ENCODE peak calls at places on chromosome 5, in five cellular contexts. One of them, this sample, is unnamed.
A peak's percentile ranks its signal among the peaks of the same experiment; 100 is the strongest.

GRCh38 chr5:52849544-52849943 is 61.8 kb downstream of the ITGA1 start:
- DNase-seq in neuronal stem cell: no peak
- DNase-seq in H1: no peak
- DNase-seq in mesenchymal stem cell: no peak
- DNase-seq in trophoblast cell: no peak
- DNase-seq in this sample: no peak

GRCh38 chr5:137688248-137688840 is 47.5 kb downstream of the KLHL3 start:
- DNase-seq in neuronal stem cell: no peak
- DNase-seq in H1: no peak
- DNase-seq in mesenchymal stem cell: peak; percentile 25
- DNase-seq in trophoblast cell: no peak
- DNase-seq in this sample: peak; percentile 11

GRCh38 chr5:59793000-59793399 is 100.5 kb downstream of the PDE4D start:
- DNase-seq in neuronal stem cell: no peak
- DNase-seq in H1: no peak
- DNase-seq in mesenchymal stem cell: peak; percentile 82
- DNase-seq in trophoblast cell: peak; percentile 82
- DNase-seq in this sample: peak; percentile 71

GRCh38 chr5:77623341-77623740 is 15.2 kb downstream of the OTP start:
- DNase-seq in neuronal stem cell: no peak
- DNase-seq in H1: no peak
- DNase-seq in mesenchymal stem cell: no peak
- DNase-seq in trophoblast cell: no peak
- DNase-seq in this sample: no peak

GRCh38 chr5:131005963-131006684 is 158.9 kb downstream of the HINT1 start:
- DNase-seq in neuronal stem cell: no peak
- DNase-seq in H1: no peak
- DNase-seq in mesenchymal stem cell: peak; percentile 3
- DNase-seq in trophoblast cell: no peak
- DNase-seq in this sample: no peak

GRCh38 chr5:79025054-79025465 is 40.0 kb upstream of the ARSB start:
- DNase-seq in neuronal stem cell: peak; percentile 70
- DNase-seq in H1: peak; percentile 31
- DNase-seq in mesenchymal stem cell: peak; percentile 63
- DNase-seq in trophoblast cell: peak; percentile 12
- DNase-seq in this sample: peak; percentile 72

GRCh38 chr5:151264113-151264512 is 11.1 kb downstream of the GM2A start:
- DNase-seq in neuronal stem cell: no peak
- DNase-seq in H1: no peak
- DNase-seq in mesenchymal stem cell: peak; percentile 25
- DNase-seq in trophoblast cell: no peak
- DNase-seq in this sample: peak; percentile 47

GRCh38 chr5:5643481-5643880 is 221.0 kb downstream of the ICE1 start:
- DNase-seq in neuronal stem cell: no peak
- DNase-seq in H1: no peak
- DNase-seq in mesenchymal stem cell: no peak
- DNase-seq in trophoblast cell: no peak
- DNase-seq in this sample: no peak

GRCh38 chr5:68215888-68216736 is 556 bp downstream of the PIK3R1 start:
- DNase-seq in neuronal stem cell: peak; percentile 59
- DNase-seq in H1: no peak
- DNase-seq in mesenchymal stem cell: peak; percentile 65
- DNase-seq in trophoblast cell: peak; percentile 45
- DNase-seq in this sample: peak; percentile 48

GRCh38 chr5:178304761-178305645 is 72.4 kb upstream of the PHYKPL start:
- DNase-seq in neuronal stem cell: no peak
- DNase-seq in H1: no peak
- DNase-seq in mesenchymal stem cell: no peak
- DNase-seq in trophoblast cell: no peak
- DNase-seq in this sample: no peak

GRCh38 chr5:129771058-129771838 is 23.4 kb downstream of the MINAR2 start:
- DNase-seq in neuronal stem cell: peak; percentile 57
- DNase-seq in H1: peak; percentile 7
- DNase-seq in mesenchymal stem cell: peak; percentile 60
- DNase-seq in trophoblast cell: peak; percentile 43
- DNase-seq in this sample: peak; percentile 22

GRCh38 chr5:139185589-139185988 is 12.6 kb downstream of the SIL1 start:
- DNase-seq in neuronal stem cell: no peak
- DNase-seq in H1: no peak
- DNase-seq in mesenchymal stem cell: peak; percentile 38
- DNase-seq in trophoblast cell: no peak
- DNase-seq in this sample: no peak

GRCh38 chr5:35061216-35061615 is 13.5 kb upstream of the AGXT2 start:
- DNase-seq in neuronal stem cell: no peak
- DNase-seq in H1: no peak
- DNase-seq in mesenchymal stem cell: peak; percentile 69
- DNase-seq in trophoblast cell: no peak
- DNase-seq in this sample: peak; percentile 48

GRCh38 chr5:114447084-114447773 is 85.4 kb downstream of the KCNN2 start:
- DNase-seq in neuronal stem cell: no peak
- DNase-seq in H1: no peak
- DNase-seq in mesenchymal stem cell: no peak
- DNase-seq in trophoblast cell: no peak
- DNase-seq in this sample: peak; percentile 3

GRCh38 chr5:133735346-133735745 is 123.0 kb upstream of the FSTL4 start:
- DNase-seq in neuronal stem cell: no peak
- DNase-seq in H1: no peak
- DNase-seq in mesenchymal stem cell: peak; percentile 33
- DNase-seq in trophoblast cell: peak; percentile 59
- DNase-seq in this sample: peak; percentile 11

GRCh38 chr5:3212869-3213268 is 382.8 kb upstream of the IRX1 start:
- DNase-seq in neuronal stem cell: no peak
- DNase-seq in H1: no peak
- DNase-seq in mesenchymal stem cell: no peak
- DNase-seq in trophoblast cell: no peak
- DNase-seq in this sample: no peak

GRCh38 chr5:53438486-53439472 is 41.6 kb upstream of the FST start:
- DNase-seq in neuronal stem cell: no peak
- DNase-seq in H1: no peak
- DNase-seq in mesenchymal stem cell: no peak
- DNase-seq in trophoblast cell: no peak
- DNase-seq in this sample: peak; percentile 66

GRCh38 chr5:56075361-56075760 is 80.6 kb upstream of the IL6ST start:
- DNase-seq in neuronal stem cell: no peak
- DNase-seq in H1: no peak
- DNase-seq in mesenchymal stem cell: peak; percentile 95
- DNase-seq in trophoblast cell: no peak
- DNase-seq in this sample: peak; percentile 52

GRCh38 chr5:141261238-141261546 is 16.0 kb downstream of the PCDHB15 start:
- DNase-seq in neuronal stem cell: no peak
- DNase-seq in H1: no peak
- DNase-seq in mesenchymal stem cell: no peak
- DNase-seq in trophoblast cell: no peak
- DNase-seq in this sample: no peak
- H3K9me3 ChIP-seq in neuronal stem cell: peaks cover 65% of the 10 kb centered on the region
- H3K9me3 ChIP-seq in H1: peaks cover 64% of the 10 kb centered on the region
- H3K9me3 ChIP-seq in mesenchymal stem cell: peaks cover 98% of the 10 kb centered on the region
- H3K9me3 ChIP-seq in trophoblast cell: peaks cover 8% of the 10 kb centered on the region
- H3K9me3 ChIP-seq in this sample: peaks cover 48% of the 10 kb centered on the region

GRCh38 chr5:27532305-27532704 is 493.9 kb upstream of the CDH9 start:
- DNase-seq in neuronal stem cell: no peak
- DNase-seq in H1: no peak
- DNase-seq in mesenchymal stem cell: no peak
- DNase-seq in trophoblast cell: no peak
- DNase-seq in this sample: no peak
- H3K4me3 ChIP-seq in neuronal stem cell: no peak overlapping the region
- H3K4me3 ChIP-seq in H1: no peak overlapping the region
- H3K4me3 ChIP-seq in mesenchymal stem cell: no peak overlapping the region
- H3K4me3 ChIP-seq in trophoblast cell: no peak overlapping the region
- H3K4me3 ChIP-seq in this sample: no peak overlapping the region

GRCh38 chr5:141838326-141839014 is 39.7 kb downstream of the PCDH1 start:
- DNase-seq in neuronal stem cell: no peak
- DNase-seq in H1: no peak
- DNase-seq in mesenchymal stem cell: no peak
- DNase-seq in trophoblast cell: no peak
- DNase-seq in this sample: no peak
- H3K14ac ChIP-seq in neuronal stem cell: peak overlapping the region; percentile 28
- H3K14ac ChIP-seq in H1: peak overlapping the region; percentile 67
- H3K14ac ChIP-seq in mesenchymal stem cell: peak overlapping the region; percentile 94
- H3K14ac ChIP-seq in trophoblast cell: no peak overlapping the region
- H3K14ac ChIP-seq in this sample: no peak overlapping the region

DNA sequence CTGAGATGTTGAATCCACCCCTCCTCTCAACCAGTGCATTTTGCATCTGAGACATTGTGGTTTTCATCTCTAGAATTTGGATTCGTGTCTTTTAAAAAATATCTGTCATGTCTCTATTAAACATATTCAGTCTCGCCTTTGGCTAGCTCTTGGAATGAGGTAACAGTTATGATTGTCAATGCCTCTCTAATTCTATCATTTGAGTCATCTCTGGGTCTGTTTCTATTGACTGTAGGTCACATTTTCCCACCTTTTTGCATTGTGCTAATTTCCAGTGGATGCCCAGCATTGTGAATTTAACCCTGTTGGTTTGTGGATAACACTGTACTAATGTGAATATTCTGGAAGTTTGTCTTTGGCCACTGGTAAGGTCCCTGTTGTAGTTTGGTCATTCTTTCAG is 8.4 kb upstream of the SLC6A3 start:
- DNase-seq in neuronal stem cell: no peak
- DNase-seq in H1: no peak
- DNase-seq in mesenchymal stem cell: no peak
- DNase-seq in trophoblast cell: no peak
- DNase-seq in this sample: no peak
- H3K9me3 ChIP-seq in neuronal stem cell: peaks cover 24% of the 10 kb centered on the region
- H3K9me3 ChIP-seq in H1: peaks cover 51% of the 10 kb centered on the region
- H3K9me3 ChIP-seq in mesenchymal stem cell: peaks cover 61% of the 10 kb centered on the region
- H3K9me3 ChIP-seq in trophoblast cell: peaks cover 21% of the 10 kb centered on the region
- H3K9me3 ChIP-seq in this sample: peaks cover 29% of the 10 kb centered on the region

GRCh38 chr5:158450761-158451160 is 591.8 kb upstream of the CLINT1 start:
- DNase-seq in neuronal stem cell: no peak
- DNase-seq in H1: no peak
- DNase-seq in mesenchymal stem cell: peak; percentile 8
- DNase-seq in trophoblast cell: no peak
- DNase-seq in this sample: peak; percentile 50
- H3K4me3 ChIP-seq in neuronal stem cell: no peak overlapping the region
- H3K4me3 ChIP-seq in H1: no peak overlapping the region
- H3K4me3 ChIP-seq in mesenchymal stem cell: no peak overlapping the region
- H3K4me3 ChIP-seq in trophoblast cell: no peak overlapping the region
- H3K4me3 ChIP-seq in this sample: no peak overlapping the region

DNA sequence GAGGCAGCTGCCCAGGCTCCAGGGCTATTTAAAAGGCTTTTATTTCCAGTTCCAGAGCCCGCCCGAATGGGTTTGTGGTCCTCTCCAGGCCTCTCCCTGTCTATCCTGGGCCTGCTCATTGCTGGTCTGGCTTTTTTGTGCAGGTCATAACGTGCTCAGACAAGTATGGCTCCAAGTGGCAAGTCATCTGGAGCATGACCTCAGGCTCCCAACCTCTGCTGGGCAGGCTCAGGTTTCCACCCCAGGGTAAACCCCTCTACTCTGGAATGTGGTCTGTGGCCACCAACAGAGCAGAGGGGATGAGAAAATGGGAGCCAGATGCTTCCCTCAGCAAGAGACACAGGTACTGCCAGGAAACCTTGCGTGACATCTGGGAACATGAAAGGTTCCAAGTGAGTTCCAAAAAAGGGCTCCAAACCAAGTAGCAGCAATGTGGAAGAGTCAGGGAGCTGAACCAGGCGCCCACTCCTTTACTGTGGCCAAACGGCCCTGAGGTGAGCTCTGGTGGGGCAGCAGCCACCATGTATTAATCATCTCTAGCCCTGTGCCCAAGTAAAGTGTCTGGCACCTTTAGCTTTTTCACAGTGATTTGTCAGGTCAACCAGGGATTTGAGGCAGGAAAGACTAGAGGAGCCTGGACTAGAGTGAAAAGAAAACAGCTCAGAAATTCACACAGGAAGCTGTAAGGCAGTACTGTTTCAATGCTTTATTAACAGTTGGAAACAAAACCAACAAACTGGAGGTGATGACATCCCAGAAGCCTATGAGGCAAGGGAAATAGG is 25.6 kb downstream of the PCDHGC5 start:
- DNase-seq in neuronal stem cell: no peak
- DNase-seq in H1: peak; percentile 61
- DNase-seq in mesenchymal stem cell: peak; percentile 55
- DNase-seq in trophoblast cell: peak; percentile 19
- DNase-seq in this sample: peak; percentile 54
- H3K14ac ChIP-seq in neuronal stem cell: no peak overlapping the region
- H3K14ac ChIP-seq in H1: no peak overlapping the region
- H3K14ac ChIP-seq in mesenchymal stem cell: peak overlapping the region; percentile 94
- H3K14ac ChIP-seq in trophoblast cell: peak overlapping the region; percentile 96
- H3K14ac ChIP-seq in this sample: peak overlapping the region; percentile 92

GRCh38 chr5:157657516-157657915 is 5.3 kb upstream of the SOX30 start:
- DNase-seq in neuronal stem cell: no peak
- DNase-seq in H1: no peak
- DNase-seq in mesenchymal stem cell: no peak
- DNase-seq in trophoblast cell: no peak
- DNase-seq in this sample: no peak

GRCh38 chr5:157665467-157666085 is 5.8 kb upstream of the C5orf52 start:
- DNase-seq in neuronal stem cell: no peak
- DNase-seq in H1: no peak
- DNase-seq in mesenchymal stem cell: peak; percentile 64
- DNase-seq in trophoblast cell: peak; percentile 63
- DNase-seq in this sample: peak; percentile 89

DNA sequence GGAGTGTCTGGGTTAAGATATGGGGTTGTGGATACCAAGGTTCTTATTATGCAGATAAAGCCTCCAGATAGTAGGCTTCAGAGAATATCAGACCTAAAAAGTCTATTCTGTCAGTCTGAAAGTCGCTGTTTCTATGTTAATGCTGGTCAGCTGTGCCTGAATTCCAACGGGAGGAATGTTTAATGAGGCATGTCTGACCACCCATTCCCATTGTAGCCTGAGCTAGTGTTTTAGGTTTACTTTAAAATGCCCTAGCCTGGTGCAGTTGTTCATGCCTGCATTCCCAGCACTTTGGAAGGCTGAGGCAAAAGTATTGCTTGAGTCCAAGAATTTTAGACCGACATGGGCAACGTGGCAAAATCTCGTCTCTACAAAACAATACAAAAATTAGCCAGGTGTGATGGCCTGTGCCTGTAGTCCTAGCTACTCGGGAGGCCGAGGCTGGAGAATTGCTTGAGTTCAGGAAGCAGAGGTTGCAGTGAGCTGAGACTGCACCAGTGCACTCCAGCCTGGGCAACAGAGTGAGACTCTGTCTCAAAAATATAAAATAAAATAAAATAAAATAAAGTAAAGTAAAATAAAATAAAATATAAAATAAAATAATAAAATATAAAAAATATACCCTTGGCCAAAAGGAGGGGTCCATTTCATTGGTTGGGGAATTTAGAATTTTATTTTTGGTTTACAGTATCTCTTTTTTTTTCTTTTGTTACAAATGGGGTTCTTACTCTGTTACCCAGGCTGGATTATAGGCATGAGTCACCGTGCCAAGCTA is 7.8 kb upstream of the SOX30 start:
- DNase-seq in neuronal stem cell: no peak
- DNase-seq in H1: no peak
- DNase-seq in mesenchymal stem cell: no peak
- DNase-seq in trophoblast cell: no peak
- DNase-seq in this sample: no peak
- H3K9me3 ChIP-seq in neuronal stem cell: peaks cover 7% of the 10 kb centered on the region
- H3K9me3 ChIP-seq in H1: peaks cover 29% of the 10 kb centered on the region
- H3K9me3 ChIP-seq in mesenchymal stem cell: peaks cover 28% of the 10 kb centered on the region
- H3K9me3 ChIP-seq in trophoblast cell: no peaks in the 10 kb centered on the region
- H3K9me3 ChIP-seq in this sample: peaks cover 4% of the 10 kb centered on the region

DNA sequence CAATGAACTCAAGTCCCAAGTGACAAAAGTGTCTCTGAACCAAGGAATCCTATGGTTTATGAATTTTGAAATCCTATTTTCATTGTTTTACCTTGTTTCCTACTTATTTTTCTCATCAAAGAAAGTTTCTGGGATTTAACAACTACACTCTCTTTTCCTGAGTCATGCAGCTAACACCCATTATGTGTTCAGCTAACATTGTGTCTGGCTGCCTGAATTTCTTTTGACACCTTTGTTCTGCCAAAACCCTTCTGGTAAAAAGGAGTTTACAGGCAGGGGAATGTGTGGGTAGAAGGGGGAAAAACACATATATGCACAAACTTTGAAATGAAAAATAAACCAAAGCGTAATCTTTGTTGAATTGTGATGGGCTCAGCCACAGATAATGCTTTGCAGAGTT is 146.2 kb downstream of the COX7C start:
- DNase-seq in neuronal stem cell: peak; percentile 4
- DNase-seq in H1: no peak
- DNase-seq in mesenchymal stem cell: no peak
- DNase-seq in trophoblast cell: no peak
- DNase-seq in this sample: no peak
- H3K4me3 ChIP-seq in neuronal stem cell: no peak overlapping the region
- H3K4me3 ChIP-seq in H1: no peak overlapping the region
- H3K4me3 ChIP-seq in mesenchymal stem cell: no peak overlapping the region
- H3K4me3 ChIP-seq in trophoblast cell: no peak overlapping the region
- H3K4me3 ChIP-seq in this sample: no peak overlapping the region